ENCODE peak calls at places on chromosomes 11 and 22, in eight cellular contexts. H is CD8-positive, alpha-beta memory T cell; T is nucleus accumbens; C is T-helper 1 cell; A is iPS-NIHi11; S is A549; D is stimulated activated CD8-positive, alpha-beta memory T cell treated with anti-CD3 and anti-CD28 coated beads, Interleukin-4, amount 100 ng/mL, for 1 hour; E is pulmonary artery endothelial cell. X is an unnamed sample.

GRCh38 chr11:69878927-69879733 is 59.9 kb upstream of the FGF3 start:
- DNase-seq in A (no peak), H (no peak), E (no peak), S (no peak), T (no peak), C (no peak), D (no peak), X (no peak)

GRCh38 chr11:86888164-86888977 is 66.8 kb downstream of the FZD4 start:
- DNase-seq in H (no peak), S (no peak), D (no peak), A (no peak), C (no peak), E (no peak), T (no peak), X (no peak)

GRCh38 chr11:19259487-19260345 is 19.0 kb upstream of the E2F8 start:
- DNase-seq in A (peak), T (peak), C (peak), S (peak), H (peak), D (peak), E (no peak), X (peak)

GRCh38 chr11:119339581-119340334 is 925 bp downstream of the C1QTNF5 start:
- DNase-seq in H (no peak), D (no peak), S (no peak), A (peak), T (no peak), E (no peak), C (no peak), X (no peak)

GRCh38 chr22:36510966-36511881 is 4.4 kb upstream of the FOXRED2 start:
- DNase-seq in C (no peak), D (no peak), T (no peak), H (no peak), A (peak), E (no peak), S (peak), X (no peak)

GRCh38 chr11:36478700-36479329 is 31.3 kb downstream of the TRAF6 start:
- DNase-seq in S (peak), T (no peak), E (peak), C (peak), D (no peak), A (peak), H (peak), X (peak)

GRCh38 chr22:28981818-28982499 is 79.7 kb downstream of the C22orf31 start:
- DNase-seq in E (no peak), C (no peak), S (peak), D (no peak), H (no peak), T (no peak), A (no peak), X (no peak)

GRCh38 chr22:42169055-42169469 is 38.5 kb upstream of the CYP2D6 start:
- DNase-seq in H (peak), D (peak), A (peak), T (peak), C (peak), S (peak), E (peak), X (peak)

GRCh38 chr11:122122179-122122578 is 6.2 kb upstream of the BLID start:
- DNase-seq in D (no peak), A (no peak), T (no peak), S (no peak), H (no peak), C (no peak), E (no peak), X (no peak)

GRCh38 chr22:37910863-37911262 is 4.8 kb downstream of the MICALL1 start:
- DNase-seq in H (no peak), E (no peak), C (no peak), S (no peak), D (no peak), T (no peak), A (no peak), X (no peak)

GRCh38 chr11:64098318-64098831 is 62.6 kb downstream of the FLRT1 start:
- DNase-seq in H (no peak), C (no peak), E (no peak), S (no peak), T (no peak), D (no peak), A (no peak), X (no peak)

GRCh38 chr22:25067851-25068421 is 115.4 kb downstream of the KIAA1671 start:
- DNase-seq in A (no peak), E (no peak), H (peak), S (no peak), D (peak), C (peak), T (peak), X (peak)

GRCh38 chr22:47605441-47605840 is 843.0 kb downstream of the TBC1D22A start:
- DNase-seq in S (no peak), A (no peak), D (no peak), H (no peak), E (no peak), C (no peak), T (no peak), X (no peak)

GRCh38 chr22:19085233-19086043 is 36.8 kb downstream of the DGCR2 start:
- DNase-seq in C (no peak), D (no peak), A (peak), H (no peak), T (no peak), E (no peak), S (peak), X (no peak)

GRCh38 chr22:46867106-46867505 is 104.7 kb downstream of the TBC1D22A start:
- DNase-seq in A (no peak), C (no peak), H (no peak), D (no peak), S (no peak), T (no peak), E (no peak), X (no peak)

GRCh38 chr22:45946805-45947600 is 30.0 kb downstream of the WNT7B start:
- DNase-seq in S (no peak), D (no peak), E (no peak), H (no peak), A (no peak), C (no peak), T (peak), X (no peak)

GRCh38 chr11:17570034-17570433 is 23.0 kb downstream of the OTOG start:
- DNase-seq in E (no peak), A (no peak), S (no peak), D (no peak), C (no peak), H (no peak), T (no peak), X (no peak)

GRCh38 chr22:46054091-46054877 is 77.3 kb upstream of the WNT7B start:
- DNase-seq in D (no peak), T (no peak), H (peak), E (no peak), A (peak), S (no peak), C (no peak), X (no peak)

GRCh38 chr11:35344990-35345655 is 74.2 kb downstream of the SLC1A2 start:
- DNase-seq in A (no peak), E (no peak), T (no peak), D (no peak), C (no peak), H (no peak), S (no peak), X (no peak)

GRCh38 chr11:22666700-22667439 is 459 bp downstream of the GAS2 start:
- DNase-seq in S (no peak), C (no peak), D (no peak), T (no peak), H (no peak), A (peak), E (no peak), X (no peak)

GRCh38 chr11:36376315-36376887 is 80.3 kb downstream of the PRR5L start:
- DNase-seq in D (no peak), H (no peak), C (no peak), T (no peak), A (peak), S (peak), E (no peak), X (no peak)

GRCh38 chr11:125313271-125314222 is 149.0 kb downstream of the PKNOX2 start:
- DNase-seq in S (no peak), H (no peak), D (no peak), E (peak), T (no peak), A (no peak), C (no peak), X (no peak)

GRCh38 chr11:127338380-127339259 is 338.1 kb upstream of the KIRREL3 start:
- DNase-seq in D (no peak), C (no peak), T (no peak), S (no peak), E (no peak), H (no peak), A (peak), X (no peak)

GRCh38 chr22:17269607-17270261 is 50.5 kb upstream of the ADA2 start:
- DNase-seq in A (no peak), E (no peak), C (no peak), D (no peak), S (no peak), H (no peak), T (no peak), X (no peak)

GRCh38 chr11:90913131-90913668 is 690.4 kb upstream of the CHORDC1 start:
- DNase-seq in S (no peak), T (no peak), E (no peak), C (no peak), H (no peak), D (no peak), A (no peak), X (no peak)

GRCh38 chr11:45899086-45899447 is 8.0 kb downstream of the FREY1 start:
- DNase-seq in S (no peak), C (no peak), E (no peak), H (no peak), A (no peak), D (no peak), T (no peak), X (no peak)

GRCh38 chr22:31630331-31631329 is 31.4 kb downstream of the PISD start:
- DNase-seq in D (peak), C (peak), H (peak), S (peak), A (peak), E (peak), T (peak), X (peak)

GRCh38 chr11:62959077-62959980 is 25.4 kb downstream of the SLC22A6 start:
- DNase-seq in D (no peak), H (no peak), A (no peak), C (no peak), E (no peak), T (no peak), S (no peak), X (no peak)

GRCh38 chr11:127226376-127226775 is 225.8 kb upstream of the KIRREL3 start:
- DNase-seq in T (no peak), H (no peak), S (no peak), E (no peak), C (no peak), D (no peak), A (no peak), X (no peak)

GRCh38 chr11:606245-606644 is 9.5 kb downstream of the IRF7 start:
- DNase-seq in S (peak), A (peak), C (no peak), H (no peak), T (no peak), D (no peak), E (no peak), X (no peak)

GRCh38 chr11:60570970-60571369 is 55.8 kb downstream of the MS4A13 start:
- DNase-seq in S (no peak), E (no peak), C (no peak), A (no peak), T (no peak), D (no peak), H (no peak), X (no peak)

GRCh38 chr11:36619502-36619901 is 21.5 kb upstream of the RAG2 start:
- DNase-seq in T (no peak), A (no peak), S (no peak), E (peak), H (no peak), D (no peak), C (no peak), X (no peak)